ENCODE peak calls at places on chromosomes 7 and 10, in eight cellular contexts. F is mammary epithelial cell, O is neural progenitor cell, M is fibroblast of lung, K is HCT116, A is GM23248, P is PC-9, J is MM.1S. U is an unnamed sample.

GRCh38 chr10:43026039-43026973 is 50.6 kb upstream of the RET start:
- DNase-seq in F (peak; percentile 98), O (peak; percentile 54), M (no peak), K (no peak), A (no peak), P (peak; percentile 70), J (no peak), U (no peak)

GRCh38 chr10:26090762-26091161 is 125.8 kb upstream of the GAD2 start:
- DNase-seq in F (no peak), O (peak; percentile 13), M (no peak), K (no peak), A (no peak), P (no peak), J (no peak), U (no peak)

GRCh38 chr7:51701935-51702334 is 385.3 kb upstream of the COBL start:
- DNase-seq in F (no peak), O (no peak), M (no peak), K (no peak), A (no peak), P (no peak), J (no peak), U (no peak)

GRCh38 chr7:94182066-94182465 is 177.9 kb upstream of the BET1 start:
- DNase-seq in F (peak; percentile 70), O (no peak), M (peak; percentile 80), K (peak; percentile 10), A (peak; percentile 93), P (no peak), J (no peak), U (no peak)

GRCh38 chr10:47062801-47063200 is 151.6 kb downstream of the PTPN20 start:
- DNase-seq in F (no peak), O (peak; percentile 34), M (peak; percentile 13), K (no peak), A (peak; percentile 41), P (no peak), J (no peak), U (no peak)

GRCh38 chr7:24283900-24284698 is at the start of gene NPY:
- DNase-seq in F (no peak), O (peak; percentile 25), M (no peak), K (no peak), A (no peak), P (no peak), J (no peak), U (no peak)

GRCh38 chr7:9189683-9190082 is 756.3 kb downstream of the NXPH1 start:
- DNase-seq in F (no peak), O (peak; percentile 73), M (no peak), K (no peak), A (no peak), P (no peak), J (no peak), U (no peak)

GRCh38 chr10:34904191-34904590 is 89.1 kb upstream of the PARD3 start:
- DNase-seq in F (no peak), O (no peak), M (no peak), K (no peak), A (no peak), P (no peak), J (no peak), U (no peak)

GRCh38 chr10:24771943-24772747 is 48.5 kb upstream of the ARHGAP21 start:
- DNase-seq in F (no peak), O (no peak), M (peak; percentile 43), K (no peak), A (peak; percentile 26), P (no peak), J (no peak), U (no peak)

GRCh38 chr7:99244942-99245341 is 27.7 kb upstream of the MYH16 start:
- DNase-seq in F (peak; percentile 86), O (no peak), M (no peak), K (no peak), A (peak; percentile 83), P (no peak), J (no peak), U (no peak)

GRCh38 chr7:11540271-11540761 is 291.7 kb downstream of the THSD7A start:
- DNase-seq in F (peak; percentile 62), O (no peak), M (peak; percentile 23), K (peak; percentile 18), A (peak; percentile 71), P (no peak), J (no peak), U (no peak)

GRCh38 chr7:48192996-48193395 is 21.7 kb downstream of the ABCA13 start:
- DNase-seq in F (no peak), O (no peak), M (no peak), K (no peak), A (no peak), P (no peak), J (no peak), U (no peak)

GRCh38 chr7:139523199-139523941 is at the start of gene CLEC2L:
- DNase-seq in F (no peak), O (peak; percentile 73), M (no peak), K (no peak), A (peak; percentile 49), P (no peak), J (no peak), U (no peak)
- TF ChIP-seq EZH2 in F (peak; percentile 88), O (peak; percentile 72), M (peak; percentile 95), K (no peak), A (peak; percentile 95), P (no peak), J (no peak), U (no peak)

DNA sequence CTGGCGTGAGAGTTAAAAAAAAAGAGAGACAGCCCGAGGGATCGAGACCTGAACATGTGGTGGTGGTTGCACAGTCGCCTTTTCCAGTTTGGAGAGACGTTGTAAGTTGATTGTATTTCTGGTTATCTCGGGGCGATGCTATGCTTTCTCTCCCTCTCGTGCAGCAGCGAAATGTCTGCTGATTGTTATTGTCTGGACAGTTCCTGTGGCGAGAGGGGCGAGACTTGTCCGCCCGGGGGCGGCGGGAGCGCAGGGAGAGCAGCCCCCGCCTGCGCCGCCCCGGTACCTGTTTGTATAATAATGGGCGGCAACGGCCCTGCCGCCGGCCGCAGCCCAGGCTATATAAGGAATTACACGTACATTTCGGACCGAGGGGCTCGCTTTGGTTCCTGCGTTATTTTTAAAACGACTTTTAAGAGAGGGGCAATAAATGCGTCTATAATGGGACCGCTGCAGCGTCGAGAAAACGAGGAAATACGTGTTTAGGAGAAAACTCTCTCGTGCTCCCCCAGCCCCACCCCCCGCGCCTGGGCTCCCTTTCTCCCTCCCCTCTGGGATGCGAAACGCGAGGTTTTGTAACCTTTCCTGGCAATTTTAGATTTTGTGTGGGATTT is 1.7 kb downstream of the ZEB1 start:
- DNase-seq in F (peak; percentile 38), O (peak; percentile 70), M (peak; percentile 55), K (no peak), A (peak; percentile 67), P (no peak), J (peak; percentile 69), U (no peak)
- TF ChIP-seq EZH2 in F (peak; percentile 73), O (peak; percentile 28), M (no peak), K (no peak), A (no peak), P (no peak), J (no peak), U (no peak)

GRCh38 chr10:133528296-133528844 is 1.2 kb downstream of the CYP2E1 start:
- DNase-seq in F (peak; percentile 18), O (no peak), M (no peak), K (no peak), A (peak; percentile 41), P (no peak), J (no peak), U (no peak)

GRCh38 chr10:133527779-133528271 is 662 bp downstream of the CYP2E1 start:
- DNase-seq in F (peak; percentile 13), O (no peak), M (no peak), K (no peak), A (peak; percentile 10), P (no peak), J (no peak), U (no peak)

GRCh38 chr10:133530506-133530905 is 3.3 kb downstream of the CYP2E1 start:
- DNase-seq in F (no peak), O (no peak), M (no peak), K (no peak), A (no peak), P (no peak), J (no peak), U (no peak)

GRCh38 chr10:133528845-133529575 is 1.8 kb downstream of the CYP2E1 start:
- DNase-seq in F (no peak), O (no peak), M (no peak), K (no peak), A (peak; percentile 35), P (no peak), J (no peak), U (no peak)

DNA sequence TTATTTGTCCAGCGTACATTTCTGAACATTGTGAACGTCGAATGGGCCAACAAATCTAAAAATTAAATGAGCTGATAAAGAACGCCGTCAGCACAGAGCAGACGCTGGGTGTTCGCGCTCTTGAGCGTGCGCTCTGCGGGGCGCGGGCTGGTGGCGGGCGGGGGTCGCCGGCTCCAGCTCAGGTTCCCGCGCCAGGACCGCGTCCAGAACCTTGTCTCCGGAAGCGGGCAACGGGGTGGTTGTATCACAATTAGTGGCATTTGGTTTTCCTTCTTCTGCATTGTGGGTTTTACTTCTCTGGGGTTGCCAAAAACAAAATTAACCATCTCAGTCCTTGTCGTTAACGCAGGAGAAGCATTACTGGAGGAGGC is 2.4 kb downstream of the CYP2E1 start:
- DNase-seq in F (no peak), O (no peak), M (no peak), K (no peak), A (no peak), P (no peak), J (no peak), U (no peak)
- TF ChIP-seq EZH2 in F (no peak), O (no peak), M (no peak), K (no peak), A (no peak), P (no peak), J (no peak), U (no peak)

DNA sequence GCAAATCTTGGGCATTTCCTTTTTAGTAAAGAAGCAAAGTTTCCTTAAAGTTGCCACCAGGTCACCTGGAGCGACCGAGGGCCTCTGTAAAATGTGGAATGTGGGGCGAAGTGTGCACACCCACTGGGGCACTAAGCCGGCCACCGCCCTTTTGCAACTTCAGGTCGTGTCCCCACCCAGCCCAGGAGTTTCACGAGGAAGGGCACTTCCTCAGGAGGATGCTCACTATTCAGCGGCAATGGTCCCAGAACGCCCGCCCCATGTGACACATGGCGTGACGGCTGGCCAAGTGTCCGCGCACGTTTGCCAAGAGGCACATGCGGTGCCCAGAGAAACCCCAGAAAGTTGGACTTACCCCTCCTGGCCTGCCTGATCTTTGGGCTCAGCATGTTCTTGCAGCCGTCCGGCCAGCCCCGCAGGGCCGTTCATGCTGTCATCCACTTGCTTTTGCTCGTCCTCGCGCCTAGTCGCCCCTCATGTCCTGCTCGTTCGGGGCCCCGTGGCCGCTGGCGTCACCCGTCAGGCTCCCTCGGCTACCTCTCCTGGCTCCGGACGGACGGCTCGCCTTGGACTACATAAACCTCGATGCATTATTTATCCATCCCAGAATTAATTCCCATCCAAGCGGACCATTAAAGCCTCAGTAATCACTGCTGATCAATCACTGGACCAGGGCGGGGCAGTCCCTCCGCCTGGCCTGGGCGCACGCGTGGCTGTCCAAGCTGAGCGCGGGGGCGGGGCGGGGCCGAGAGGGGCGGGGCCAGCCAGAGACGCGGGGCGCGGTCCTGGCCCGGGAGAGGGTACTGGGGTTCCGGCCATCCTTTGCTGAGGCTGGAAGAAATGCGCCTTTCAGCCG is at the start of gene ARHGAP22:
- DNase-seq in F (peak; percentile 61), O (peak; percentile 62), M (peak; percentile 35), K (no peak), A (peak; percentile 86), P (no peak), J (peak; percentile 58), U (no peak)
- TF ChIP-seq EZH2 in F (no peak), O (peak; percentile 24), M (no peak), K (no peak), A (no peak), P (no peak), J (no peak), U (no peak)

GRCh38 chr10:133160813-133161471 is 923 bp downstream of the KNDC1 start:
- DNase-seq in F (no peak), O (peak; percentile 54), M (no peak), K (no peak), A (no peak), P (no peak), J (no peak), U (no peak)
- TF ChIP-seq EZH2 in F (no peak), O (peak; percentile 50), M (peak; percentile 30), K (no peak), A (no peak), P (no peak), J (no peak), U (no peak)

U was measured in SK-N-MC.